ENCODE peak calls at places on chromosomes 16 and 17, in six cellular contexts. M is IMR-90, J is A549, T is GM12878, Q is K562, D is HepG2. N is an unnamed sample.

GRCh38 chr16:3625911-3626732 is 14.7 kb upstream of the SLX4 start:
- DNase-seq in M (no peak), J (no peak), T (no peak), Q (peak; percentile 30), D (no peak), N (no peak)

GRCh38 chr16:14291941-14292825 is 221.1 kb downstream of the MRTFB start:
- DNase-seq in M (no peak), J (no peak), T (no peak), Q (no peak), D (no peak), N (no peak)

GRCh38 chr16:81620029-81620428 is 159.1 kb upstream of the PLCG2 start:
- DNase-seq in M (no peak), J (no peak), T (no peak), Q (no peak), D (no peak), N (no peak)

GRCh38 chr16:51553910-51554309 is 402.8 kb upstream of the SALL1 start:
- DNase-seq in M (peak; percentile 65), J (no peak), T (no peak), Q (no peak), D (no peak), N (no peak)

GRCh38 chr16:56866955-56867830 is 2.2 kb downstream of the SLC12A3 start:
- DNase-seq in M (peak; percentile 67), J (peak; percentile 60), T (no peak), Q (peak; percentile 65), D (peak; percentile 70), N (peak; percentile 60)

GRCh38 chr16:13427943-13428342 is 492.0 kb upstream of the ERCC4 start:
- DNase-seq in M (no peak), J (no peak), T (no peak), Q (no peak), D (no peak), N (no peak)

GRCh38 chr17:73293031-73293430 is 18.8 kb downstream of the CDC42EP4 start:
- DNase-seq in M (no peak), J (no peak), T (no peak), Q (no peak), D (no peak), N (no peak)

GRCh38 chr17:35708951-35709350 is 22.5 kb upstream of the RASL10B start:
- DNase-seq in M (no peak), J (no peak), T (peak; percentile 5), Q (no peak), D (no peak), N (no peak)

GRCh38 chr17:20280051-20280450 is 187.3 kb downstream of the LGALS9B start:
- DNase-seq in M (no peak), J (no peak), T (no peak), Q (no peak), D (no peak), N (no peak)

GRCh38 chr17:13601317-13601775 is 383 bp downstream of the HS3ST3A1 start:
- DNase-seq in M (no peak), J (no peak), T (no peak), Q (no peak), D (no peak), N (no peak)

GRCh38 chr17:35132099-35132498 is 10.0 kb downstream of the NLE1 start:
- DNase-seq in M (no peak), J (no peak), T (no peak), Q (no peak), D (no peak), N (no peak)

GRCh38 chr17:38324141-38324540 is 19.6 kb downstream of the GPR179 start:
- DNase-seq in M (no peak), J (no peak), T (no peak), Q (no peak), D (no peak), N (no peak)

GRCh38 chr17:42288078-42288984 is at the start of gene STAT5A:
- DNase-seq in M (peak; percentile 69), J (peak; percentile 73), T (no peak), Q (peak; percentile 75), D (peak; percentile 40), N (no peak)

GRCh38 chr16:75326333-75326732 is 74.9 kb upstream of the BCAR1 start:
- DNase-seq in M (no peak), J (no peak), T (no peak), Q (no peak), D (no peak), N (no peak)
- TF ChIP-seq BHLHE40 in M (no peak), J (no peak), T (no peak), Q (no peak), D (no peak), N (no peak)

GRCh38 chr17:1644493-1645206 is 882 bp downstream of the SCARF1 start:
- DNase-seq in M (peak; percentile 73), J (no peak), T (peak; percentile 61), Q (no peak), D (no peak), N (no peak)
- TF ChIP-seq BHLHE40 in M (no peak), J (no peak), T (no peak), Q (no peak), D (no peak), N (no peak)

GRCh38 chr16:87880117-87880696 is 10.9 kb upstream of the SLC7A5 start:
- DNase-seq in M (no peak), J (no peak), T (no peak), Q (no peak), D (no peak), N (no peak)

GRCh38 chr16:87878704-87879103 is 9.4 kb upstream of the SLC7A5 start:
- DNase-seq in M (no peak), J (no peak), T (no peak), Q (no peak), D (peak; percentile 66), N (no peak)

GRCh38 chr16:87882436-87883019 is 13.2 kb upstream of the SLC7A5 start:
- DNase-seq in M (no peak), J (no peak), T (no peak), Q (no peak), D (no peak), N (no peak)

GRCh38 chr16:87877942-87878507 is 8.7 kb upstream of the SLC7A5 start:
- DNase-seq in M (no peak), J (no peak), T (no peak), Q (no peak), D (no peak), N (no peak)

GRCh38 chr16:87881327-87882200 is 12.3 kb upstream of the SLC7A5 start:
- DNase-seq in M (no peak), J (no peak), T (no peak), Q (no peak), D (no peak), N (no peak)
- TF ChIP-seq BHLHE40 in M (no peak), J (no peak), T (no peak), Q (no peak), D (no peak), N (no peak)

DNA sequence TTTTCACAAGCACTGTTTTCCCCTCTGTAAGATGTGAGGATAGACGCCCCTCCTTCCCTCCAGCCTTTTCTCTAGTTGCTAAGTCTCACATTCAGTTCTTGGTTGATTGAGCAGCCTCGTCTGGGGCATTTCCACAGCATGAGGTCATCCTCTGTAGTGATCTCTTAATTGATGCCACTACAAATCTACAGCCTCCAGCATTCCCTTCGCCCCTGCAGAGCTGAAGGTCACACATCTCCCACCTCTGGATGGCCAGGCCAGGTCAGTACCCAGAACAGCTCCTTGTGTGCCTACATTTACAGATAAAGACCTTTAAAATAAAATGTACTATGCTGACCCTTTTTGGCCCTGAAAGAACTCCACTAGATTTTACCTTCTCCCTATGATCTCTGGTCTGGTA is 32.5 kb upstream of the CDH11 start:
- DNase-seq in M (no peak), J (no peak), T (no peak), Q (no peak), D (no peak), N (no peak)
- TF ChIP-seq BHLHE40 in M (no peak), J (no peak), T (no peak), Q (no peak), D (no peak), N (no peak)

DNA sequence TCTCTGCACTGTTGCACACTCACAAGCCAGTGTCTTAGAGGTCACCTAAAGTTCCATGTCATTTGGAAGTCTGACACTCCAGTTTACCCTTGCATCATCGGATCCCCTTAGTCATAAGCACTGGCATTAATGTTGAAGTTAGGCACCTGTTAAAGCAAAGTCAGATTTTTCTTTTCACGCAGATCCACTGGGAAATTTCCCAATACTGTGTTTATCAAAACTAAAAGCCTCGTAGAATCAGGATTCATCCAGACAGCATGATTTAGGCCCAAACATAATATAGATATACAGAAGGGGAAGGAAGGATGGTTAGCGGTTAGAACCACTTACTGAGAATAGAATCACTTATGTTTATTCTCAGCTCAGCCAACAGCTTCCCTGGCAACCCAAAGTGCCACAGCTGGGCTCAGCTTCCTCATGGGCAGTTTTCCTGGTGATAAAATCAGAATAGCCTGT is 30.1 kb upstream of the HAPSTR1 start:
- DNase-seq in M (peak; percentile 82), J (no peak), T (no peak), Q (no peak), D (no peak), N (no peak)
- TF ChIP-seq BHLHE40 in M (no peak), J (no peak), T (no peak), Q (no peak), D (no peak), N (no peak)

N was measured in HEK293T.